ENCODE peak calls at places on chromosomes 16 and 17, in five cellular contexts. W, A, Y, I and R are unnamed samples.

GRCh38 chr16:75593308-75593707 is 27.1 kb downstream of the GABARAPL2 start:
- DNase-seq in W (no peak), A (no peak), Y (no peak), I (no peak), R (no peak)

GRCh38 chr17:7355053-7355452 is at the start of gene TMEM95:
- DNase-seq in W (peak; percentile 48), A (no peak), Y (peak; percentile 67), I (no peak), R (no peak)

GRCh38 chr16:84618428-84619102 is 687 bp upstream of the COTL1 start:
- DNase-seq in W (peak; percentile 61), A (no peak), Y (no peak), I (peak; percentile 99), R (peak; percentile 99)

GRCh38 chr17:48153711-48154642 is 46.4 kb downstream of the SNX11 start:
- DNase-seq in W (no peak), A (no peak), Y (no peak), I (peak; percentile 35), R (peak; percentile 29)

GRCh38 chr16:79061199-79061598 is 539.3 kb downstream of the MAF start:
- DNase-seq in W (no peak), A (no peak), Y (no peak), I (no peak), R (no peak)

GRCh38 chr16:82936941-82937551 is 310.3 kb downstream of the CDH13 start:
- DNase-seq in W (no peak), A (no peak), Y (no peak), I (peak; percentile 85), R (peak; percentile 85)

GRCh38 chr17:67784364-67785121 is 40.8 kb upstream of the BPTF start:
- DNase-seq in W (no peak), A (no peak), Y (no peak), I (no peak), R (no peak)

GRCh38 chr16:86579268-86580062 is 1.1 kb downstream of the FOXL1 start:
- DNase-seq in W (no peak), A (no peak), Y (no peak), I (peak; percentile 50), R (no peak)

GRCh38 chr16:84820305-84820684 is 510 bp downstream of the CRISPLD2 start:
- DNase-seq in W (no peak), A (no peak), Y (no peak), I (no peak), R (no peak)

GRCh38 chr16:86653289-86654006 is 75.1 kb downstream of the FOXL1 start:
- DNase-seq in W (no peak), A (peak; percentile 18), Y (no peak), I (peak; percentile 69), R (peak; percentile 70)

GRCh38 chr16:58306327-58306726 is 11.5 kb upstream of the PRSS54 start:
- DNase-seq in W (no peak), A (no peak), Y (no peak), I (peak; percentile 24), R (peak; percentile 6)

GRCh38 chr16:4380131-4381063 is 8.7 kb downstream of the VASN start:
- DNase-seq in W (no peak), A (no peak), Y (no peak), I (peak; percentile 61), R (peak; percentile 39)

GRCh38 chr17:47693667-47694017 is 319 bp upstream of the TBKBP1 start:
- DNase-seq in W (peak; percentile 72), A (no peak), Y (no peak), I (no peak), R (no peak)

GRCh38 chr16:58393138-58393504 is 850 bp downstream of the GINS3 start:
- DNase-seq in W (no peak), A (no peak), Y (no peak), I (peak; percentile 4), R (no peak)

GRCh38 chr17:36133629-36134259 is 30.1 kb downstream of the CCL4 start:
- DNase-seq in W (no peak), A (no peak), Y (no peak), I (no peak), R (no peak)

GRCh38 chr17:32553168-32553567 is 66.4 kb downstream of the CDK5R1 start:
- DNase-seq in W (no peak), A (no peak), Y (no peak), I (no peak), R (no peak)

GRCh38 chr16:72612271-72612670 is 435.7 kb downstream of the ZFHX3 start:
- DNase-seq in W (no peak), A (no peak), Y (no peak), I (no peak), R (no peak)

GRCh38 chr16:63776034-63776433 is 1345.8 kb downstream of the CDH11 start:
- DNase-seq in W (no peak), A (no peak), Y (no peak), I (no peak), R (no peak)

GRCh38 chr17:76408037-76408849 is 23.8 kb downstream of the SPHK1 start:
- DNase-seq in W (peak; percentile 67), A (peak; percentile 56), Y (peak; percentile 81), I (no peak), R (no peak)

GRCh38 chr16:80899804-80900592 is 95.6 kb upstream of the CDYL2 start:
- DNase-seq in W (peak; percentile 51), A (no peak), Y (peak; percentile 79), I (peak; percentile 92), R (peak; percentile 87)

GRCh38 chr17:75011788-75012319 is 616 bp upstream of the MRPL58 start:
- DNase-seq in W (peak; percentile 62), A (no peak), Y (no peak), I (peak; percentile 59), R (peak; percentile 33)

GRCh38 chr16:19292186-19292585 is 6.7 kb downstream of the CLEC19A start:
- DNase-seq in W (no peak), A (no peak), Y (no peak), I (no peak), R (no peak)

GRCh38 chr17:72438783-72439182 is 318.0 kb downstream of the SOX9 start:
- DNase-seq in W (no peak), A (no peak), Y (no peak), I (no peak), R (no peak)

GRCh38 chr16:2937170-2937569 is 25.4 kb downstream of the FLYWCH1 start:
- DNase-seq in W (no peak), A (no peak), Y (no peak), I (no peak), R (no peak)

GRCh38 chr16:2938206-2938605 is 25.9 kb upstream of the KREMEN2 start:
- DNase-seq in W (no peak), A (no peak), Y (no peak), I (no peak), R (no peak)

GRCh38 chr16:2946649-2947048 is 17.4 kb upstream of the KREMEN2 start:
- DNase-seq in W (no peak), A (no peak), Y (no peak), I (no peak), R (no peak)

GRCh38 chr16:2939968-2940367 is 24.1 kb upstream of the KREMEN2 start:
- DNase-seq in W (no peak), A (no peak), Y (no peak), I (no peak), R (no peak)

DNA sequence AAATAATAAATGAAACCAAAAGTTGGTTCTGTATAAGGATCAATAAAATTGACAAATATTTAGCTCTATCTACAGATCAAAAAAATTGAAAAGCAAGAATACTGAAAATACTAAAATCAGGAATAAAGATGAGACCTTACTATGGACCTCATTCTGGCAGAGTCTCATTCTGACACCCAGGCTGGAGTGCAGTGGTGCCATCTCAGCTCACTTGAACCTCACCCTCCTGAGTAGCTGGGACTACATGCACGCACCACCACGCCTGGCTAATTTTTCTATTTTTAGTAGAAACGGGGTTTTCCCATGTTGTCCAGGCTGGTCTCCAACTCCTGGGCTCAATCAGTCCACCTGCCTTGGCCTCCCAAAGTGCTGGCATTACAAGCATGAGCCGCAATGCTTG is 22.0 kb upstream of the KREMEN2 start:
- DNase-seq in W (no peak), A (no peak), Y (no peak), I (no peak), R (no peak)
- H3K4me1 ChIP-seq in W (no peaks in the 10 kb centered on the region), A (no peaks in the 10 kb centered on the region), Y (no peaks in the 10 kb centered on the region), I (no peaks in the 10 kb centered on the region), R (no peaks in the 10 kb centered on the region)

DNA sequence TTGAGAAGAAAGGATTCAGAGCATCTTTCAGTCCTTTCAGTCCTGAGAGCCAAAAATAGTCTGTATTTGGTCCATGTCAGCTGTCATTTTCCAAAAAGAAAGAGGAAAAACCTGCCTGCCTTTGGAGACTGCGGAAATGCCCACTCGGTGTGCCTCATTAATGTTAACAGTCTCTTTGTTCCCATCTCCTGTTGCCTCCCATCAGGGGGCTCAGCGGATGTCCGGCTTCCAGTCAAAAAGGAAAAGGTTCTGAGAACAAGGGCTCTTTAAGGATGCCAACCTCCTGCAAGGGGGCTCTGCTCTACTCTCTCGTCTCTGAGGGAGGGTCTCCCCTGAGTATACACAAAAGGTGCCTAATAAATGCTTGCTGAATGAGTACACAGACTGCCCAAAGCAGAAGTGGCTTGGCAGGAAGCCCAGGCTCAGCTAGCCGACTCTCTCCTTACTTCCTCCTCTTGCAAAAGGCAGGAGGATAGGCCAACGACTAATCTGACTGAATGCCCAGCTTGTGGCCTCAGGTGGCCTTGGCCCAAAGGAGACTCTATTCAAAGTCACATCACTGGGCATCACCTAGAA is 17.3 kb downstream of the TRAF4 start:
- DNase-seq in W (no peak), A (no peak), Y (peak; percentile 89), I (peak; percentile 60), R (peak; percentile 51)
- H3K4me1 ChIP-seq in W (no peaks in the 10 kb centered on the region), A (no peaks in the 10 kb centered on the region), Y (peaks cover 21% of the 10 kb centered on the region), I (no peaks in the 10 kb centered on the region), R (no peaks in the 10 kb centered on the region)

DNA sequence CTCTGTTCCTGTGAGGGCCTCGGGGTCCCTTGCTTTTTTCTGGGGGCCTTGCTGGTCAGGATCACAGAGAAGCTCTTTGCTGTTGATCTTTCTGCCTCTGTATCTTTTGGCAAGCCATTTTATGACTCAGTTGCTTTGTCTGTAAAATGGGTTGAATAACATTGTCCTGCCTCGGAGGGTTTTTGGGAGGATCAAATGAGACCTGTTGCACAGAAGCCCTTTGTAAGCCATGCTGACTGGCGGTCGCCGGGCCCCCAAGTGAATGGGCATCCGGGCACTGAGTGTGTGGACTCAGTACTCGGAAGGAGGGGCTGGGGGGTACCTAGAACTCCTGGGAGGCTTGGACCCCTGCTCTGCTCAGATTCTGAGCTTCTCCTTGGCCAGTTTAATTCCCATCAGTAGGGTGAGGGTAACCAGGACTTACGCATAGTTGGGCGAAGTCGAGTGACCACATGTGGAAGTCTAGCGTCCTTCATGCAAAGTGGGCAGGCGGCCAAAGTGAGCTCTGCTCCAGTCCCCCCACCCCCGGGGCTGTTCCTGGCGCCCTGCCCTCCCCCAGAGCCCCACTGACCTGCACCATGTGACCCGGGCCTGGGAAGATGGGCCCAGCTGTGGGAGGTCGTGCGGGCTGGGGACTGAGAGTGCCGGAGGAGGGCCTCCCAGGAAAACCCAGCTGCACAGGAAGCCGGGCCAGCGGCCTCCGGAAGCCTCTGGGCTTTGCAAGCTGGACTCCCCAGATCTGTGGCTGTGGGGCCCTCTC is 284.0 kb downstream of the SEC14L1 start:
- DNase-seq in W (peak; percentile 96), A (no peak), Y (peak; percentile 88), I (peak; percentile 95), R (peak; percentile 92)
- H3K4me1 ChIP-seq in W (peaks cover 55% of the 10 kb centered on the region), A (peaks cover 83% of the 10 kb centered on the region), Y (peaks cover 87% of the 10 kb centered on the region), I (peaks cover 86% of the 10 kb centered on the region), R (peaks cover 98% of the 10 kb centered on the region)

GRCh38 chr16:68469728-68470460 is 21.6 kb upstream of the SMPD3 start:
- DNase-seq in W (no peak), A (no peak), Y (no peak), I (no peak), R (no peak)

GRCh38 chr16:68472581-68472980 is 24.3 kb upstream of the SMPD3 start:
- DNase-seq in W (no peak), A (no peak), Y (no peak), I (no peak), R (no peak)

GRCh38 chr16:68470461-68471150 is 22.3 kb upstream of the SMPD3 start:
- DNase-seq in W (no peak), A (no peak), Y (peak; percentile 75), I (no peak), R (no peak)

GRCh38 chr16:68466174-68466573 is 17.9 kb upstream of the SMPD3 start:
- DNase-seq in W (no peak), A (no peak), Y (no peak), I (no peak), R (no peak)

GRCh38 chr16:68468849-68469248 is 20.5 kb upstream of the SMPD3 start:
- DNase-seq in W (no peak), A (no peak), Y (no peak), I (no peak), R (no peak)
- H3K4me1 ChIP-seq in W (peaks cover 5% of the 10 kb centered on the region), A (no peaks in the 10 kb centered on the region), Y (peaks cover 41% of the 10 kb centered on the region), I (no peaks in the 10 kb centered on the region), R (no peaks in the 10 kb centered on the region)